ENCODE peak calls at places on chromosomes 13 and 19, in five cellular contexts. Q, C, T, I and R are unnamed samples.

GRCh38 chr19:46602392-46603194 is 1.5 kb downstream of the CALM3 start:
- DNase-seq in T (no peak), I (peak; percentile 16), C (peak; percentile 27), Q (no peak), R (no peak)

GRCh38 chr19:4878491-4878968 is 11.1 kb upstream of the PLIN3 start:
- DNase-seq in I (no peak), Q (no peak), T (no peak), C (no peak), R (no peak)

GRCh38 chr19:36423925-36424324 is 5.5 kb upstream of the ZFP82 start:
- DNase-seq in Q (no peak), T (no peak), C (no peak), I (no peak), R (no peak)

GRCh38 chr19:11530432-11530831 is 1.5 kb upstream of the ECSIT start:
- DNase-seq in C (peak; percentile 77), Q (no peak), I (peak; percentile 28), T (peak; percentile 78), R (peak; percentile 41)

GRCh38 chr13:94419304-94419943 is 60.1 kb downstream of the DCT start:
- DNase-seq in T (no peak), Q (no peak), I (no peak), C (no peak), R (peak; percentile 15)

GRCh38 chr13:81907973-81908372 is 1567.0 kb upstream of the SPRY2 start:
- DNase-seq in T (no peak), I (no peak), Q (no peak), C (no peak), R (no peak)

GRCh38 chr19:33677745-33678426 is 56.1 kb downstream of the CHST8 start:
- DNase-seq in I (no peak), T (no peak), Q (no peak), C (no peak), R (no peak)

GRCh38 chr13:44792096-44792495 is 197.2 kb downstream of the NUFIP1 start:
- DNase-seq in Q (no peak), I (no peak), C (no peak), T (no peak), R (no peak)

GRCh38 chr19:31572671-31573298 is 223.5 kb upstream of the TSHZ3 start:
- DNase-seq in I (no peak), T (no peak), Q (no peak), C (no peak), R (no peak)

GRCh38 chr19:1651061-1651547 is 1.3 kb downstream of the TCF3 start:
- DNase-seq in Q (no peak), C (no peak), I (peak; percentile 52), T (no peak), R (no peak)

GRCh38 chr13:79405501-79405830 is 589 bp downstream of the RBM26 start:
- DNase-seq in I (peak; percentile 19), C (no peak), T (no peak), Q (no peak), R (no peak)

GRCh38 chr19:31387662-31388175 is 38.5 kb upstream of the TSHZ3 start:
- DNase-seq in I (no peak), Q (no peak), C (no peak), T (no peak), R (no peak)

GRCh38 chr13:94416454-94417080 is 62.9 kb downstream of the DCT start:
- DNase-seq in Q (no peak), I (no peak), T (no peak), C (no peak), R (no peak)

GRCh38 chr19:38429055-38429810 is 3.2 kb upstream of the RASGRP4 start:
- DNase-seq in I (no peak), T (no peak), C (no peak), Q (no peak), R (no peak)

GRCh38 chr19:3253270-3253669 is 28.8 kb downstream of the CELF5 start:
- DNase-seq in I (no peak), C (no peak), Q (no peak), T (no peak), R (no peak)

GRCh38 chr13:101648766-101649489 is 196.5 kb downstream of the ITGBL1 start:
- DNase-seq in C (no peak), T (no peak), I (no peak), Q (no peak), R (no peak)

GRCh38 chr13:80921556-80921955 is 580.6 kb upstream of the SPRY2 start:
- DNase-seq in T (no peak), C (no peak), Q (no peak), I (no peak), R (no peak)

GRCh38 chr19:48330012-48330681 is 4.8 kb downstream of the EMP3 start:
- DNase-seq in T (peak; percentile 86), C (peak; percentile 54), Q (no peak), I (peak; percentile 88), R (no peak)

GRCh38 chr19:8209111-8209964 is at the start of gene CERS4:
- DNase-seq in T (peak; percentile 86), C (peak; percentile 85), I (peak; percentile 81), Q (no peak), R (no peak)

GRCh38 chr19:12763100-12763499 is 11.5 kb downstream of the BEST2 start:
- DNase-seq in C (no peak), I (no peak), Q (no peak), T (no peak), R (no peak)

GRCh38 chr13:33628662-33629061 is 189.3 kb upstream of the RFC3 start:
- DNase-seq in T (no peak), I (no peak), C (no peak), Q (no peak), R (no peak)

GRCh38 chr13:99895428-99895998 is 76.1 kb downstream of the ZIC5 start:
- DNase-seq in C (no peak), Q (no peak), T (no peak), I (no peak), R (no peak)

GRCh38 chr13:105778196-105778595 is 757.3 kb downstream of the EFNB2 start:
- DNase-seq in C (no peak), Q (no peak), T (no peak), I (no peak), R (no peak)

GRCh38 chr19:49554701-49555181 is 25.6 kb downstream of the NOSIP start:
- DNase-seq in T (peak; percentile 36), I (peak; percentile 39), C (no peak), Q (no peak), R (no peak)

GRCh38 chr19:12884926-12885748 is 1.9 kb downstream of the KLF1 start:
- DNase-seq in I (peak; percentile 89), Q (no peak), C (no peak), T (peak; percentile 91), R (no peak)

GRCh38 chr19:40598121-40598917 is 2.9 kb upstream of the LTBP4 start:
- DNase-seq in T (peak; percentile 89), I (peak; percentile 86), Q (no peak), C (peak; percentile 93), R (peak; percentile 81)

GRCh38 chr19:40598918-40599307 is 2.3 kb upstream of the LTBP4 start:
- DNase-seq in C (no peak), Q (no peak), T (no peak), I (no peak), R (no peak)

GRCh38 chr19:40599331-40600085 is 1.7 kb upstream of the LTBP4 start:
- DNase-seq in I (no peak), Q (no peak), T (no peak), C (peak; percentile 57), R (no peak)

GRCh38 chr19:40601061-40601973 is at the start of gene LTBP4:
- DNase-seq in C (peak; percentile 85), I (no peak), T (no peak), Q (no peak), R (no peak)

DNA sequence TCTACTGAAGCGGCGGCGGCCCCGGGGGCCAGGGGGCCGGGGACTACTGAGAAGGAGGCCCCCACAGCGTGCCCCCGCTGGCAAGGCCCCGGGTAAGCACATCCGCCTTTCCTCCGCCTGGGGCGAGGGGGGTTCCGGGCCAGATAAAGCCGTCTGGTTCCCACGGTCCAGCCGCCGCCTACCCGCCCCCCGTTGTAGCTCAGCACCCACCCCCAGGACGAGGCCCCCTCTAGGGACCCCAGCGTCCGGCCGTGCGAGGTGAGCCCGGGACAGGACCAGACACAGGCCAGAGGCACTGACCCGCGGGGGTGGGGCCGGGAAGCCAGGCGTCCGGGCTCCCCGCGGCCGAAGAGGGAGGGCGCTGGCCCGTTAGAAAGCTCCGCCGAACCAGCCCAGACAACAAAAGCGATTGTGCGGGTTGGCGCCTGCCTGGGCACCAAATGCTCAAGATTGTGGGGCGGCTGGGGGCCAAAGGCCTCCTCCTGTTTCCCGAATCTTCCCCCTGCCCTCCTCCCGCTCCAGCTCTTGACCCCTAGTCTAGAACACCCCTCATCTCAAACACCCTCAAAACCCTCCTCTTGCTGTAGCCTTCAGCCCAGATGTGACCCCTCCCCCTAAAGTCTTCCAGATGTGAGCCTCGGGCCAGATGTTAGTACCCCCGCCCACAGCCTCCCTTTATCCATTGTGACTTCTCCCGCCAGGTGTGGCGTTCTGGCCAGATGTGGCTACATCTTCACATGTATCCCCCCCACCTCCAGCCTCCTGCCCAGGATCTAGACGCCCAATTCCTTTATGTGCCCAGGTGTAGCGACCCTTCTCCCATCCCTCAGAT is 867 bp upstream of the LTBP4 start:
- DNase-seq in C (peak; percentile 60), T (no peak), I (no peak), Q (no peak), R (no peak)
- H3K4me3 ChIP-seq in C (peak overlapping the region; percentile 16), T (no peak overlapping the region), I (no peak overlapping the region), Q (no peak overlapping the region), R (no peak overlapping the region)

DNA sequence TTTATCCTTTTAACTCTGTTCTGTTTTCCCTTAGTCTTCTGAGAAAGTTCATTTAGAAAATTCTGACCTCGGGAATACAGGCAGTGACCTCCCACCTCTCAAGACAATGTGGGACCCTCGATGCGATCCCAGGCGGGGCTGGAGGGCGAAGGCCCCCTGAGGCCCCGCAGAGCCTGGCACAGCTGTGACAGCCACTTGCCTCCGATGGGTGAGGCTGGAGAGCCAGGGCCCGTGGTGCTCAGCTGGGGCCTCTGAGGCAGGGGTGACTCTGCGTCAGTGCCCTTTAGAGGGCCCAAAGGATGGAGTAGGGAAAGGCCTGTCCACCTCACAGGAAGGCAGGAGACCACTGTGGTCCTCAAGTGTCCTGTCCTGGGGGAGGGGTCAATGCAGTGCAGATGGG is 10.3 kb downstream of the GJA3 start:
- DNase-seq in I (no peak), C (no peak), Q (no peak), T (no peak), R (no peak)
- H3K27me3 ChIP-seq in I (no peaks in the 10 kb centered on the region), C (no peaks in the 10 kb centered on the region), Q (peaks cover 14% of the 10 kb centered on the region), T (no peaks in the 10 kb centered on the region), R (peaks cover 16% of the 10 kb centered on the region)

GRCh38 chr13:113954046-113954841 is 19.6 kb downstream of the C13orf46 start:
- DNase-seq in I (no peak), T (no peak), Q (no peak), C (no peak), R (no peak)
- TF ChIP-seq CTCF in I (no peak), T (no peak), Q (no peak), C (no peak), R (peak; percentile 7)

GRCh38 chr13:113588394-113589111 is 4.0 kb downstream of the TFDP1 start:
- DNase-seq in C (peak; percentile 1), T (no peak), Q (no peak), I (no peak), R (no peak)

GRCh38 chr13:113585828-113586355 is 1.3 kb downstream of the TFDP1 start:
- DNase-seq in T (no peak), I (no peak), Q (no peak), C (peak; percentile 6), R (no peak)

GRCh38 chr13:113584205-113584869 is at the start of gene TFDP1:
- DNase-seq in C (peak; percentile 62), I (peak; percentile 39), T (peak; percentile 70), Q (peak; percentile 26), R (peak; percentile 55)

GRCh38 chr13:113584870-113585671 is 518 bp downstream of the TFDP1 start:
- DNase-seq in C (peak; percentile 13), Q (no peak), T (no peak), I (no peak), R (no peak)

GRCh38 chr13:113586661-113587479 is 2.3 kb downstream of the TFDP1 start:
- DNase-seq in T (peak; percentile 8), C (peak; percentile 7), Q (no peak), I (no peak), R (no peak)
- H3K4me3 ChIP-seq in T (no peak overlapping the region), C (no peak overlapping the region), Q (no peak overlapping the region), I (no peak overlapping the region), R (no peak overlapping the region)